ENCODE peak calls at places on chromosome 12, in five cellular contexts. L, A, O, X and P are unnamed samples.
A peak's percentile ranks its signal among the peaks of the same experiment; 100 is the strongest.

GRCh38 chr12:103930787-103931536 is 752 bp downstream of the HSP90B1 start:
- DNase-seq in L (no peak), A (peak; percentile 13), O (peak; percentile 67), X (no peak), P (no peak)

GRCh38 chr12:57772429-57773322 is at the start of gene EEF1AKMT3:
- DNase-seq in L (peak; percentile 81), A (peak; percentile 35), O (peak; percentile 69), X (no peak), P (no peak)

GRCh38 chr12:2341871-2342270 is 289.1 kb downstream of the CACNA1C start:
- DNase-seq in L (no peak), A (no peak), O (no peak), X (no peak), P (no peak)

GRCh38 chr12:52165096-52165855 is 26.5 kb downstream of the KRT80 start:
- DNase-seq in L (no peak), A (no peak), O (no peak), X (no peak), P (no peak)

GRCh38 chr12:1319215-1319614 is 275.2 kb downstream of the FBXL14 start:
- DNase-seq in L (no peak), A (no peak), O (no peak), X (no peak), P (no peak)

GRCh38 chr12:124754491-124754890 is 109.2 kb downstream of the SCARB1 start:
- DNase-seq in L (no peak), A (no peak), O (no peak), X (no peak), P (no peak)

GRCh38 chr12:77062846-77063461 is 2.4 kb downstream of the E2F7 start:
- DNase-seq in L (no peak), A (no peak), O (no peak), X (no peak), P (no peak)

GRCh38 chr12:25320123-25321006 is 69.6 kb upstream of the KRAS start:
- DNase-seq in L (no peak), A (no peak), O (no peak), X (no peak), P (no peak)

GRCh38 chr12:40063424-40063823 is 42.5 kb downstream of the SLC2A13 start:
- DNase-seq in L (no peak), A (no peak), O (no peak), X (no peak), P (no peak)

GRCh38 chr12:9372202-9372601 is 164.0 kb upstream of the PZP start:
- DNase-seq in L (no peak), A (peak; percentile 54), O (no peak), X (no peak), P (no peak)

GRCh38 chr12:29088611-29089219 is 60.4 kb upstream of the FAR2 start:
- DNase-seq in L (peak; percentile 22), A (peak; percentile 1), O (no peak), X (no peak), P (no peak)

GRCh38 chr12:45299132-45299692 is 83.3 kb downstream of the ANO6 start:
- DNase-seq in L (no peak), A (no peak), O (peak; percentile 17), X (no peak), P (peak; percentile 23)

GRCh38 chr12:68400231-68400829 is 68.2 kb upstream of the MDM1 start:
- DNase-seq in L (no peak), A (no peak), O (no peak), X (no peak), P (no peak)

GRCh38 chr12:102592134-102592533 is 111.8 kb upstream of the IGF1 start:
- DNase-seq in L (no peak), A (no peak), O (no peak), X (no peak), P (no peak)

GRCh38 chr12:132006056-132006680 is 56.4 kb downstream of the EP400 start:
- DNase-seq in L (no peak), A (no peak), O (no peak), X (no peak), P (no peak)

GRCh38 chr12:107379852-107380567 is 286.7 kb upstream of the CRY1 start:
- DNase-seq in L (no peak), A (peak; percentile 67), O (no peak), X (no peak), P (peak; percentile 39)

GRCh38 chr12:70094467-70094866 is 148.8 kb upstream of the CNOT2 start:
- DNase-seq in L (no peak), A (no peak), O (no peak), X (no peak), P (no peak)

GRCh38 chr12:11885261-11886038 is 185.3 kb upstream of the BCL2L14 start:
- DNase-seq in L (no peak), A (peak; percentile 94), O (no peak), X (no peak), P (no peak)

GRCh38 chr12:47029903-47030302 is 49.5 kb upstream of the PCED1B start:
- DNase-seq in L (no peak), A (no peak), O (no peak), X (no peak), P (no peak)

GRCh38 chr12:20716985-20717384 is 21.9 kb downstream of the SLCO1C1 start:
- DNase-seq in L (no peak), A (no peak), O (no peak), X (no peak), P (no peak)

GRCh38 chr12:65157091-65157490 is 12.3 kb upstream of the LEMD3 start:
- DNase-seq in L (no peak), A (no peak), O (no peak), X (no peak), P (no peak)

GRCh38 chr12:128791395-128792322 is 32.1 kb downstream of the SLC15A4 start:
- DNase-seq in L (peak; percentile 32), A (no peak), O (no peak), X (no peak), P (no peak)

GRCh38 chr12:28535216-28535615 is 345.0 kb downstream of the CCDC91 start:
- DNase-seq in L (no peak), A (no peak), O (no peak), X (no peak), P (no peak)

DNA sequence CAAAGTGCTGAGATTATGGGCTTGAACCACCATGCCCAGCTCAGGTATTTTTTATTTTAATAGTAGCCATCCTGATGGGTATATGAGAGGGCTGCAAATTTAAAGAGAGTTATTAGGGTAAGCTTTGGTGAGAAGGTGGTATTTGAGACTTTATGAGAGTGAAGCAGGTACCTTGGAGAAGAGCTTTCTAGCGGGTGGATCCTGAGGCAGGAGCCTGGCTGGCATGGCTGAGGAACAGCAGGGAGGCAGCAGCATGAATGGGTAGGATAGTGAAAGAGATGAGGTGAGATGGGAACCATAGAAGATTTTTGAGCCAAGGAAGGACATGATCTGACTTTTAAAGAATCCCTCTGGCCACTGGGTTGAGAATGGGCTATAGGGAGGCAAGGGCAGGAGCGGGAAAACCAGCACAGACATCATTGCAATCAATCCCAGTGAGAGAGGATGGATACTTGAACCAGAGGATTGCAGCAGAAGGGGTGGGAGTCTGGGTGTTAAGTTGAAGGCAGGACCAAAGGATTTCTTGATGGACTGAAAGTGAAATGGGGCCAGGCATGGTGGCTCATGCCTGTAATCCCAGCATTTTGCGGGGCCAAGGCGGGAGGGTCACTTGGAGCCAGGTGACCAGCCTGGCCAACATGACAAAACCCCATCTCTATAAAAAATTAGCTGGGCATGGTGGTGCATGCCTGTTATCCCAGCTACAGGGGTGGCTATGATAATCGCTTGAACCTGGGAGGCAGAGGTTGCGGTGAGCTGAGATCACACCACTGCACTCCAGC is 5.7 kb downstream of the SVOP start:
- DNase-seq in L (no peak), A (no peak), O (no peak), X (no peak), P (no peak)
- TF ChIP-seq MAX in L (no peak), A (no peak), O (no peak), X (no peak), P (no peak)

GRCh38 chr12:106132175-106133135 is 6.3 kb downstream of the NUAK1 start:
- DNase-seq in L (no peak), A (no peak), O (no peak), X (no peak), P (no peak)

GRCh38 chr12:106128526-106129430 is 10.0 kb downstream of the NUAK1 start:
- DNase-seq in L (no peak), A (no peak), O (no peak), X (no peak), P (no peak)

GRCh38 chr12:106131671-106132070 is 7.1 kb downstream of the NUAK1 start:
- DNase-seq in L (peak; percentile 29), A (peak; percentile 80), O (no peak), X (no peak), P (no peak)

GRCh38 chr12:106133136-106134087 is 5.3 kb downstream of the NUAK1 start:
- DNase-seq in L (no peak), A (no peak), O (no peak), X (peak; percentile 62), P (no peak)

GRCh38 chr12:106130474-106131113 is 8.2 kb downstream of the NUAK1 start:
- DNase-seq in L (no peak), A (peak; percentile 76), O (no peak), X (no peak), P (no peak)
- H3K4me1 ChIP-seq in L (peaks cover 17% of the 10 kb centered on the region), A (peaks cover 100% of the 10 kb centered on the region), O (no peaks in the 10 kb centered on the region), X (peaks cover 50% of the 10 kb centered on the region), P (peaks cover 41% of the 10 kb centered on the region)

DNA sequence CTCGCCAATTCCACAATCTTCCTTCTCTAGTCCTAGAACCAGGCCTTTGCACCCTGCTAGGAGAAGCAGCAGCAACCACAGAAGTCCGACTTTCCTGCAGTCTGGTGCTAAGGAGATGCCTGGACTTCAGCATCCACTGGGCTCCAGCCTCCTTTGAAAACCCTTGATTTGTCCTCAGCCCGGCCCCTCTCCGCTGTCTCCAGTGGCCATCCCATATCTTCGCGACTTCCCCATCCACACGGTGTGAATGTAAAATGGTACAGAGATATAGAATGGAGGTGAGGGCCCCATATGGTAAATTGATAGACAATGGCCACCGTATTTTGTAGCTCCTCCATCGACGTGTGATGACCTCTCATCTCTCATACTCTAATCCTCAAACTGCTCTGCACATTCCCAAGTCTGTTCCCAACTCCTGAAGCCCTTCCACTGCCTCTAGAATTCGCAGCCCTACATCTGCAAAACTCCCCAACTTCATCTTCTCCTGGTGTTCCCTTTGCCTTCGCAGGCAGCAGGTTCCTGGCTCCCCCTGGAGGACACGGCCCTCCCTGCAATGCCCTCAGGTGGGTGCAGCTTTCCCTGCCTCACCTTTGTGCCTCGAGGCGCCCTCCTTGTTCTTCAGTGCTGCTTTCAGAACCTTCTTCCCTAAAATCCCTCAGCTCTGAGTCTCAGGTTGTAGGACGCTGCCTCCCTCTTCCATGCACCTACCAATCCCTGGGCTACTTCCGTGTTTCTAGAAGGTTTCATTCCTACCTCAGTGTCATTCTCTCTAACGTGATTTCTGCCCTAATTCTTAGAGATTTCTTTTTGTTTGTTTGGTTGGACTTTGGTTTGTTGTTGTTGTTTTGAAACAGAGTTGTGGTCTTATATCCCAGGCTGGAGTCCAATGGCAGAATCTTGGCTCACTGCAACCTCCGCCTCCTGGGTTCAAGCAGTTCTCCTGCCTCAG is 36.7 kb downstream of the TMBIM6 start:
- DNase-seq in L (no peak), A (peak; percentile 39), O (peak; percentile 82), X (peak; percentile 72), P (peak; percentile 42)
- TF ChIP-seq YY1 in L (no peak), A (no peak), O (no peak), X (no peak), P (no peak)

GRCh38 chr12:121476477-121476876 is 76.6 kb downstream of the RNF34 start:
- DNase-seq in L (no peak), A (no peak), O (no peak), X (no peak), P (no peak)

GRCh38 chr12:121472150-121472905 is 72.4 kb downstream of the RNF34 start:
- DNase-seq in L (no peak), A (no peak), O (no peak), X (no peak), P (no peak)

DNA sequence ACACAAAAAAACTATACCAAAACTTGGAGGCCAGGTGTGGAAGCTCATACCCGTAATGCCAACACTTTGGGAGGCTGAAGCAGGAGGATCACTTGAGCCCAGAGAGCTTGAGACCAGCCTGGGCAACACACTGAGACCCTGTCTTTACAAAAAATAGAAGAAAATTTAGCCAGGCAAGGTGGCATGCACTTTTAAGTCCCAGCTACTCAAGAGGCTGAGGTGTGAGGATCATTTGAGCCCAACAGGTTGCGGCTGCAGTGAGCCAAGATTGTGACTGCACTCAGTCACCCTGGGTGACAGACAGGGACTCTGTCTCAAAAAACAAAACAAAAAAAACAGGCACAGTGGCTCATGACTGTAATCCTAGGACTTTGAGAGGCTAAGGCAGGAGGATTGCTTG is 75.4 kb downstream of the RNF34 start:
- DNase-seq in L (no peak), A (no peak), O (no peak), X (no peak), P (no peak)
- TF ChIP-seq MAX in L (no peak), A (no peak), O (no peak), X (no peak), P (no peak)